ENCODE peak calls at places on chromosomes 6 and 20, in six cellular contexts. F is CD4-positive, CD25-positive, alpha-beta regulatory T cell; P is fibroblast of mammary gland; Z is ovary; C is adrenal gland; O is fibroblast of the aortic adventitia. G is an unnamed sample.

GRCh38 chr6:109406196-109406595 is 23.9 kb upstream of the CD164 start:
- DNase-seq in F (no peak), P (peak; percentile 94), Z (no peak), C (no peak), O (peak; percentile 79), G (peak; percentile 83)

GRCh38 chr6:16766043-16766521 is 4.8 kb upstream of the ATXN1 start:
- DNase-seq in F (peak; percentile 56), P (peak; percentile 93), Z (no peak), C (no peak), O (peak; percentile 93), G (peak; percentile 96)

GRCh38 chr6:117253785-117254184 is 11.6 kb upstream of the VGLL2 start:
- DNase-seq in F (no peak), P (no peak), Z (no peak), C (no peak), O (no peak), G (no peak)

GRCh38 chr6:119832411-119832810 is 482.9 kb upstream of the MAN1A1 start:
- DNase-seq in F (no peak), P (no peak), Z (no peak), C (no peak), O (no peak), G (no peak)

GRCh38 chr6:139370047-139370706 is 4.3 kb downstream of the CITED2 start:
- DNase-seq in F (no peak), P (peak; percentile 87), Z (no peak), C (no peak), O (peak; percentile 80), G (peak; percentile 79)

GRCh38 chr6:165574220-165574619 is 88.8 kb downstream of the PDE10A start:
- DNase-seq in F (no peak), P (no peak), Z (no peak), C (no peak), O (no peak), G (no peak)

GRCh38 chr20:35991142-35991771 is 22.9 kb downstream of the CNBD2 start:
- DNase-seq in F (peak; percentile 43), P (peak; percentile 32), Z (no peak), C (peak; percentile 29), O (peak; percentile 51), G (peak; percentile 51)

GRCh38 chr20:37564388-37565133 is 36.9 kb upstream of the BLCAP start:
- DNase-seq in F (peak; percentile 9), P (peak; percentile 5), Z (peak; percentile 71), C (peak; percentile 32), O (peak; percentile 16), G (peak; percentile 22)

GRCh38 chr6:108114861-108115597 is 40.5 kb upstream of the OSTM1 start:
- DNase-seq in F (peak; percentile 55), P (peak; percentile 67), Z (peak; percentile 76), C (peak; percentile 77), O (peak; percentile 69), G (peak; percentile 81)

GRCh38 chr6:92122746-92123145 is 1296.6 kb downstream of the EPHA7 start:
- DNase-seq in F (no peak), P (no peak), Z (no peak), C (no peak), O (no peak), G (no peak)

GRCh38 chr6:37007340-37008043 is 2.0 kb downstream of the FGD2 start:
- DNase-seq in F (no peak), P (no peak), Z (no peak), C (peak; percentile 47), O (peak; percentile 15), G (no peak)

GRCh38 chr6:51513891-51514290 is 573.5 kb downstream of the PKHD1 start:
- DNase-seq in F (no peak), P (no peak), Z (no peak), C (no peak), O (no peak), G (no peak)

GRCh38 chr6:75204959-75205775 is 686 bp downstream of the COL12A1 start:
- DNase-seq in F (peak; percentile 24), P (peak; percentile 70), Z (peak; percentile 83), C (no peak), O (peak; percentile 85), G (peak; percentile 82)

GRCh38 chr6:97102152-97102790 is 177.7 kb downstream of the KLHL32 start:
- DNase-seq in F (no peak), P (peak; percentile 6), Z (no peak), C (no peak), O (no peak), G (no peak)

GRCh38 chr6:168208854-168209253 is 110.7 kb downstream of the DACT2 start:
- DNase-seq in F (no peak), P (no peak), Z (no peak), C (no peak), O (no peak), G (no peak)

GRCh38 chr6:56102216-56102615 is 145.2 kb downstream of the COL21A1 start:
- DNase-seq in F (no peak), P (peak; percentile 36), Z (no peak), C (no peak), O (no peak), G (peak; percentile 11)

GRCh38 chr6:113172531-113172966 is 684.6 kb upstream of the MARCKS start:
- DNase-seq in F (no peak), P (no peak), Z (no peak), C (peak; percentile 72), O (peak; percentile 60), G (no peak)

GRCh38 chr6:3960754-3961361 is 111.7 kb downstream of the FAM50B start:
- DNase-seq in F (no peak), P (no peak), Z (no peak), C (no peak), O (no peak), G (peak; percentile 24)

GRCh38 chr20:50580016-50580747 is 70.0 kb downstream of the PTPN1 start:
- DNase-seq in F (peak; percentile 32), P (peak; percentile 59), Z (peak; percentile 80), C (peak; percentile 82), O (peak; percentile 59), G (peak; percentile 66)

GRCh38 chr6:16585805-16586204 is 175.5 kb downstream of the ATXN1 start:
- DNase-seq in F (no peak), P (peak; percentile 56), Z (no peak), C (peak; percentile 19), O (no peak), G (peak; percentile 71)

GRCh38 chr6:3608159-3608558 is 143.4 kb downstream of the PXDC1 start:
- DNase-seq in F (no peak), P (no peak), Z (no peak), C (no peak), O (no peak), G (no peak)

GRCh38 chr6:87832025-87832825 is 130.2 kb upstream of the AKIRIN2 start:
- DNase-seq in F (peak; percentile 54), P (peak; percentile 43), Z (no peak), C (no peak), O (peak; percentile 53), G (peak; percentile 29)

GRCh38 chr6:113352029-113352801 is 504.9 kb upstream of the MARCKS start:
- DNase-seq in F (no peak), P (peak; percentile 72), Z (no peak), C (peak; percentile 19), O (peak; percentile 82), G (peak; percentile 72)

GRCh38 chr6:700490-700889 is 7.6 kb upstream of the EXOC2 start:
- DNase-seq in F (no peak), P (no peak), Z (no peak), C (no peak), O (no peak), G (no peak)

GRCh38 chr20:44288252-44288651 is 22.8 kb downstream of the FITM2 start:
- DNase-seq in F (peak; percentile 22), P (no peak), Z (no peak), C (no peak), O (no peak), G (no peak)

GRCh38 chr6:68069921-68070709 is 565.0 kb upstream of the ADGRB3 start:
- DNase-seq in F (no peak), P (no peak), Z (no peak), C (no peak), O (no peak), G (peak; percentile 11)

GRCh38 chr6:34515473-34516387 is 40.4 kb downstream of the SPDEF start:
- DNase-seq in F (no peak), P (no peak), Z (no peak), C (no peak), O (no peak), G (no peak)
- H3K4me3 ChIP-seq in F (no peak overlapping the region), P (no peak overlapping the region), Z (no peak overlapping the region), C (no peak overlapping the region), O (no peak overlapping the region), G (no peak overlapping the region)

GRCh38 chr6:11380969-11381744 is 148.7 kb upstream of the NEDD9 start:
- DNase-seq in F (no peak), P (no peak), Z (no peak), C (no peak), O (no peak), G (no peak)
- H3K4me3 ChIP-seq in F (peak overlapping the region; percentile 86), P (no peak overlapping the region), Z (no peak overlapping the region), C (no peak overlapping the region), O (no peak overlapping the region), G (no peak overlapping the region)

DNA sequence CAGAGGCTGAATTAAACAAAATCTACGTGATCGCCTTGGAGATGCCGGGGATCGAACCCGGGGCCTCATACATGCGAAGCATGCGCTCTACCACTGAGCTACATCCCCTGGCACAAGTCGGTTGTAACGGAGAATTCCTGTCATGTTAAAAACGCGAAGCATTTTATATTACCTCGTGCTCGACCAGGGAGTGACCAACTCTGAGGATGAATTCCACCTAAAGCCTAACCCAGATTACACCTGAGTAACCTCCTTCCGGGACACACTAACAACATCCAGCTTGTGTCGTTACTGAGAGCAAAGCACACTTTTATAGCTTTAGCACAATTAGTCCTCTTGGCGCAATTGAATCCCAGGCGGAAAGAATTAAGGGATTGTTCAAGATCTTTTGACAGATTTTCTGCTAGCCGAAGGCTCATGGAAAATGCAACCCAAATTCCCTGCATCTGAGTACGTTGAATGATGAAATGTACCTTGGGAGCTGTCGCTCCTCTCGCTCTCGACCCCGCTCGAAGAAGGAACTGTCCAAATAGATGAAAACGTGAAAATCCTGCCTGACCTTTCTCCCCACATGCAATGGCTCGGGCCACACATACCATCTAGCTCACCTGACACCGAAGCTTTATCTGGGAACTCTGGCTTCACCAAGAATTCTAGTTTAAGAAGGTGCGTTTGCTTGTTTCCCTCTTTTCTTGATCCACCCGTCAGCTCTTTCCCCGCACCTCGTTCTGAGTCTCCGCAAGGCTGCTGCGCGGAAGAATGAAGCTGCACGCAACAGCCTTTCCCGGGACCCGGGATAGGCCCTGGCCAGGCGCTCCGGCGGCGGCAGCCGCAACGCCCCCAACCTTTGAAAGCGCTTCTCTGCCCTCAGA is 148.4 kb downstream of the GPX5 start:
- DNase-seq in F (peak; percentile 37), P (peak; percentile 78), Z (peak; percentile 66), C (no peak), O (peak; percentile 72), G (peak; percentile 70)
- H3K4me3 ChIP-seq in F (peak overlapping the region; percentile 32), P (peak overlapping the region; percentile 75), Z (no peak overlapping the region), C (no peak overlapping the region), O (peak overlapping the region; percentile 60), G (peak overlapping the region; percentile 51)

DNA sequence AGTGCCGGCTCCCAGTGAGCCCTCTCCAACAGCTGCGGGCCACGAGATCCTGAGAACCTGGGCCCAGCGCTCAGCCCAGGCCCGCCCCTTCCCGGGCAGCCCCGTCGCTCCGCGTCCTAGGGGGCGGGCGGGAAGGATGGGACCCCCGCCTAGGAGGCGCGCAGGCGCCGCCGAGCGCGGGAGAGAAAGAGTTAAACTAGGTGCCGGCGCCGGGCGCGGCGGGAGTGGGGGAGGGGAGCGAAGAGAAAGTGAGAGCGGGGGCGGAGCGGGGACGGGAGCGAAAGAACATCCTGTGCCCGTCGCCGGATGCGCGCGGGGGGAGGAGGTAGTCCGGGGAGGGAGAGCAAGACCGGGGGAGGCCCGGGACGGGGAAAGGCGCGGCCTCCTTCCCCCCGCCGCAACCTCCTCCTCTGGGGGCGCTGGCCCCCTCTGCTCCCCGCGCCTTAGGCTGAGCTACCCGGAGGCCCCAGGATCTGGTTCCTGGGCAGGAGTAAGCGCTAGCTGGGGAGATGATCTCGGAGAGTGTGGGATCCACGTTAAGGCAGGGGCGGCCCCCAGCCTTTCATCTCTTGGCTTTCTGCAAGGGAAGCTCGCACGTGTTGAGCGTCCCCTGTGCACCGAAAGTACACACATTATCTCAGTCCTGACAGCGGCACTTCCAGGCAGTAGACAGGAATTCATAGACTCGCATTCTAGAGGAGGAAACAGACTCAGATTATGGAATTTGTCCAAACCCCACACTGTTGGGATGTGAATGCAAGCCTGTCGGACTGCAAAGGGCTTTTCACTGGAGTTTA is 4.9 kb upstream of the ARMC12 start:
- DNase-seq in F (peak; percentile 95), P (peak; percentile 99), Z (peak; percentile 99), C (peak; percentile 96), O (peak; percentile 86), G (peak; percentile 98)
- H3K4me3 ChIP-seq in F (peak overlapping the region; percentile 75), P (peak overlapping the region; percentile 48), Z (peak overlapping the region; percentile 86), C (peak overlapping the region; percentile 71), O (peak overlapping the region; percentile 75), G (peak overlapping the region; percentile 54)